ENCODE peak calls at places on chromosomes 2 and 18, in seven cellular contexts. One of them, this sample, is unnamed.

GRCh38 chr2:152369176-152369860 is 34.3 kb downstream of the FMNL2 start:
- DNase-seq in SK-N-SH: no peak
- DNase-seq in K562: no peak
- DNase-seq in GM12878: no peak
- DNase-seq in GM12892: no peak
- DNase-seq in HepG2: peak
- DNase-seq in H1: no peak
- DNase-seq in this sample: no peak

GRCh38 chr2:27264253-27264752 is 1.5 kb upstream of the SLC30A3 start:
- DNase-seq in SK-N-SH: peak
- DNase-seq in K562: no peak
- DNase-seq in GM12878: no peak
- DNase-seq in GM12892: no peak
- DNase-seq in HepG2: no peak
- DNase-seq in H1: peak
- DNase-seq in this sample: no peak

GRCh38 chr2:38978504-38978903 is 88.8 kb downstream of the ARHGEF33 start:
- DNase-seq in SK-N-SH: no peak
- DNase-seq in K562: no peak
- DNase-seq in GM12878: no peak
- DNase-seq in GM12892: no peak
- DNase-seq in HepG2: no peak
- DNase-seq in H1: no peak
- DNase-seq in this sample: no peak

GRCh38 chr2:98063289-98063688 is 23.7 kb upstream of the VWA3B start:
- DNase-seq in SK-N-SH: no peak
- DNase-seq in K562: no peak
- DNase-seq in GM12878: no peak
- DNase-seq in GM12892: no peak
- DNase-seq in HepG2: no peak
- DNase-seq in H1: no peak
- DNase-seq in this sample: no peak

GRCh38 chr2:6922201-6922656 is 5.0 kb downstream of the RNF144A start:
- DNase-seq in SK-N-SH: peak
- DNase-seq in K562: no peak
- DNase-seq in GM12878: no peak
- DNase-seq in GM12892: no peak
- DNase-seq in HepG2: peak
- DNase-seq in H1: no peak
- DNase-seq in this sample: no peak

GRCh38 chr2:80496770-80497169 is 192.2 kb upstream of the LRRTM1 start:
- DNase-seq in SK-N-SH: no peak
- DNase-seq in K562: no peak
- DNase-seq in GM12878: no peak
- DNase-seq in GM12892: no peak
- DNase-seq in HepG2: no peak
- DNase-seq in H1: no peak
- DNase-seq in this sample: no peak

GRCh38 chr18:33113421-33113820 is 327.1 kb downstream of the CCDC178 start:
- DNase-seq in SK-N-SH: no peak
- DNase-seq in K562: no peak
- DNase-seq in GM12878: no peak
- DNase-seq in GM12892: no peak
- DNase-seq in HepG2: no peak
- DNase-seq in H1: no peak
- DNase-seq in this sample: no peak

GRCh38 chr2:38076250-38076709 is 329 bp upstream of the CYP1B1 start:
- DNase-seq in SK-N-SH: peak
- DNase-seq in K562: no peak
- DNase-seq in GM12878: no peak
- DNase-seq in GM12892: peak
- DNase-seq in HepG2: no peak
- DNase-seq in H1: peak
- DNase-seq in this sample: peak

GRCh38 chr2:110816404-110817365 is 84.3 kb downstream of the ACOXL start:
- DNase-seq in SK-N-SH: no peak
- DNase-seq in K562: no peak
- DNase-seq in GM12878: no peak
- DNase-seq in GM12892: no peak
- DNase-seq in HepG2: no peak
- DNase-seq in H1: no peak
- DNase-seq in this sample: no peak

GRCh38 chr2:238896641-238897040 is 48.8 kb downstream of the TWIST2 start:
- DNase-seq in SK-N-SH: no peak
- DNase-seq in K562: no peak
- DNase-seq in GM12878: no peak
- DNase-seq in GM12892: no peak
- DNase-seq in HepG2: no peak
- DNase-seq in H1: no peak
- DNase-seq in this sample: no peak

GRCh38 chr2:86218124-86218523 is 18.9 kb downstream of the MRPL35 start:
- DNase-seq in SK-N-SH: no peak
- DNase-seq in K562: no peak
- DNase-seq in GM12878: no peak
- DNase-seq in GM12892: no peak
- DNase-seq in HepG2: peak
- DNase-seq in H1: no peak
- DNase-seq in this sample: no peak

GRCh38 chr2:219522111-219523030 is 8.1 kb downstream of the ASIC4 start:
- DNase-seq in SK-N-SH: no peak
- DNase-seq in K562: peak
- DNase-seq in GM12878: no peak
- DNase-seq in GM12892: no peak
- DNase-seq in HepG2: no peak
- DNase-seq in H1: no peak
- DNase-seq in this sample: no peak

GRCh38 chr2:101805146-101806088 is 107.9 kb downstream of the MAP4K4 start:
- DNase-seq in SK-N-SH: peak
- DNase-seq in K562: no peak
- DNase-seq in GM12878: no peak
- DNase-seq in GM12892: no peak
- DNase-seq in HepG2: no peak
- DNase-seq in H1: no peak
- DNase-seq in this sample: no peak

DNA sequence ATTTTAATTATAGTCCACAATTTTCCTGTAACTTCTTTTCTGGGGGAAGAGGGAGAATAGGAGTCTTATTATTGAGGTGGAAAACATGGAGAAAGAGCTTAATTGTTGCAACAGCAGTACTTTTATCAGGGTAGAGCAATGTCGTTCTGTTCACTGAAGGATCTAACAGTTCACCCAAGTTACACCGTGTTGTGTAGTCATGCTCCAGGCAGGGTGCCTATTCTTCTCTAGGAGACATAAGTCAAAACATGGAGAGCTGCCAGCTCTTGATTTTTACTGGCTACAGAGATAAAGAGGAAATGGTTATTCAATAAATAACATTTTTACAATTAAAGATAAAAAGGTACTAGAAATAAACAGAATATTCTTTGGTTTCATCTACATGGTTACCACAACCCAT is 594.3 kb upstream of the NETO1 start:
- DNase-seq in SK-N-SH: no peak
- DNase-seq in K562: no peak
- DNase-seq in GM12878: no peak
- DNase-seq in GM12892: no peak
- DNase-seq in HepG2: no peak
- DNase-seq in H1: no peak
- DNase-seq in this sample: no peak
- TF ChIP-seq TAF1 in SK-N-SH: no peak
- TF ChIP-seq TAF1 in K562: no peak
- TF ChIP-seq TAF1 in GM12878: no peak
- TF ChIP-seq TAF1 in GM12892: no peak
- TF ChIP-seq TAF1 in HepG2: no peak
- TF ChIP-seq TAF1 in H1: no peak
- TF ChIP-seq TAF1 in this sample: no peak

GRCh38 chr2:201149064-201149820 is 33.3 kb downstream of the CFLAR start:
- DNase-seq in SK-N-SH: no peak
- DNase-seq in K562: no peak
- DNase-seq in GM12878: no peak
- DNase-seq in GM12892: no peak
- DNase-seq in HepG2: peak
- DNase-seq in H1: no peak
- DNase-seq in this sample: no peak

GRCh38 chr2:201150454-201151020 is 32.4 kb upstream of the CASP10 start:
- DNase-seq in SK-N-SH: no peak
- DNase-seq in K562: no peak
- DNase-seq in GM12878: no peak
- DNase-seq in GM12892: no peak
- DNase-seq in HepG2: no peak
- DNase-seq in H1: no peak
- DNase-seq in this sample: no peak

GRCh38 chr2:201151127-201152074 is 31.5 kb upstream of the CASP10 start:
- DNase-seq in SK-N-SH: no peak
- DNase-seq in K562: no peak
- DNase-seq in GM12878: no peak
- DNase-seq in GM12892: no peak
- DNase-seq in HepG2: peak
- DNase-seq in H1: no peak
- DNase-seq in this sample: no peak

GRCh38 chr2:201144101-201145051 is 28.4 kb downstream of the CFLAR start:
- DNase-seq in SK-N-SH: peak
- DNase-seq in K562: no peak
- DNase-seq in GM12878: no peak
- DNase-seq in GM12892: no peak
- DNase-seq in HepG2: peak
- DNase-seq in H1: no peak
- DNase-seq in this sample: no peak

GRCh38 chr2:201148434-201148833 is 32.5 kb downstream of the CFLAR start:
- DNase-seq in SK-N-SH: no peak
- DNase-seq in K562: peak
- DNase-seq in GM12878: no peak
- DNase-seq in GM12892: no peak
- DNase-seq in HepG2: no peak
- DNase-seq in H1: no peak
- DNase-seq in this sample: no peak
- TF ChIP-seq POLR2AphosphoS5 in SK-N-SH: no peak
- TF ChIP-seq POLR2AphosphoS5 in K562: no peak
- TF ChIP-seq POLR2AphosphoS5 in GM12878: no peak
- TF ChIP-seq POLR2AphosphoS5 in GM12892: no peak
- TF ChIP-seq POLR2AphosphoS5 in HepG2: no peak
- TF ChIP-seq POLR2AphosphoS5 in H1: no peak
- TF ChIP-seq POLR2AphosphoS5 in this sample: no peak

DNA sequence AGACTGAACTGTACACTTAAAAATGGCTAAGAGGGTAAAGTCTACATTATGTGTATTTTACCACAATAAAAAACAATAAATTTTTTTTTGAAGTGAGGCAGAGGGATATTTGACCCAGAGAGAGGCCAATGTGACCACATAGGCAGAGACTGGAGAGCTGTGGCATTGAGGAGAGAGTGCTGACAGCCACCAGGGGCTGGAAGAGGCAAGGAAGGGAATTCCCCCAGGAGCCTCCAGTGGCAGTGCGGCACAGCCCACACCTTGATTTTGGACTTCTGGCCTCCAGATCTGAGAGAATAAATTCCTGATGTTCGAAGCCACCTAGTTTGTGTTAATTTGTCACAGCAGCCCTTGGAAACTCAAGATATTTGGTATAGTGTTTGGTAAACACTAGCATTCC is 22.7 kb downstream of the ANKRD29 start:
- DNase-seq in SK-N-SH: no peak
- DNase-seq in K562: no peak
- DNase-seq in GM12878: no peak
- DNase-seq in GM12892: no peak
- DNase-seq in HepG2: peak
- DNase-seq in H1: no peak
- DNase-seq in this sample: no peak
- TF ChIP-seq TAF1 in SK-N-SH: no peak
- TF ChIP-seq TAF1 in K562: no peak
- TF ChIP-seq TAF1 in GM12878: no peak
- TF ChIP-seq TAF1 in GM12892: no peak
- TF ChIP-seq TAF1 in HepG2: no peak
- TF ChIP-seq TAF1 in H1: no peak
- TF ChIP-seq TAF1 in this sample: no peak

GRCh38 chr18:61471832-61472406 is 138.7 kb downstream of the CDH20 start:
- DNase-seq in SK-N-SH: no peak
- DNase-seq in K562: no peak
- DNase-seq in GM12878: no peak
- DNase-seq in GM12892: no peak
- DNase-seq in HepG2: no peak
- DNase-seq in H1: no peak
- DNase-seq in this sample: no peak

GRCh38 chr18:61474918-61475317 is 141.7 kb downstream of the CDH20 start:
- DNase-seq in SK-N-SH: no peak
- DNase-seq in K562: no peak
- DNase-seq in GM12878: no peak
- DNase-seq in GM12892: no peak
- DNase-seq in HepG2: no peak
- DNase-seq in H1: no peak
- DNase-seq in this sample: no peak

GRCh38 chr18:61470111-61470673 is 137.0 kb downstream of the CDH20 start:
- DNase-seq in SK-N-SH: no peak
- DNase-seq in K562: no peak
- DNase-seq in GM12878: no peak
- DNase-seq in GM12892: no peak
- DNase-seq in HepG2: no peak
- DNase-seq in H1: no peak
- DNase-seq in this sample: no peak

GRCh38 chr18:61475931-61476330 is 142.7 kb downstream of the CDH20 start:
- DNase-seq in SK-N-SH: no peak
- DNase-seq in K562: no peak
- DNase-seq in GM12878: no peak
- DNase-seq in GM12892: no peak
- DNase-seq in HepG2: no peak
- DNase-seq in H1: no peak
- DNase-seq in this sample: no peak
- TF ChIP-seq POLR2AphosphoS5 in SK-N-SH: no peak
- TF ChIP-seq POLR2AphosphoS5 in K562: no peak
- TF ChIP-seq POLR2AphosphoS5 in GM12878: no peak
- TF ChIP-seq POLR2AphosphoS5 in GM12892: no peak
- TF ChIP-seq POLR2AphosphoS5 in HepG2: no peak
- TF ChIP-seq POLR2AphosphoS5 in H1: no peak
- TF ChIP-seq POLR2AphosphoS5 in this sample: no peak

DNA sequence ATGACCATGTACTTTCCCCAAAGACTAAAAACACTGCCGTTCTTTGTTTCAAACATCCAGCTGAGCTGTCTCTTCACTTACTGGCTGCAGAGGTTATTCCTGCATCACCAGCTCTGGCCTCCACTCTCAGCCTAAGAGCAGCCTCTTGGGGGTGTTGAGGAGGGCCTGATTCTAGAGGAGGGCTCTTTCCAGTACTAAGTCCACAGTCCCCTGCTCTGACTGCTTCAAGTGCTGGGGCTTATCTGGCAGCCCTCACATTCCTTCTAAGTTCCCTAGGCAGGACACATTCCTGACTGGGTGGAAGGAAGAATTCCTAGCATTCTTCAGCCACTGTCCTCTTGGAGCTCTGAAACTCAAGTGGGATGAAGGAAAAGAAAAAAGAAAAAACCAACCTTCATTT is 32.9 kb upstream of the EHBP1 start:
- DNase-seq in SK-N-SH: no peak
- DNase-seq in K562: no peak
- DNase-seq in GM12878: no peak
- DNase-seq in GM12892: no peak
- DNase-seq in HepG2: peak
- DNase-seq in H1: peak
- DNase-seq in this sample: no peak
- TF ChIP-seq TAF1 in SK-N-SH: peak
- TF ChIP-seq TAF1 in K562: no peak
- TF ChIP-seq TAF1 in GM12878: no peak
- TF ChIP-seq TAF1 in GM12892: no peak
- TF ChIP-seq TAF1 in HepG2: no peak
- TF ChIP-seq TAF1 in H1: no peak
- TF ChIP-seq TAF1 in this sample: no peak

This sample was measured in GM12891.